ENCODE peak calls at places on chromosomes 16 and 17, in seven cellular contexts. R is effector memory CD4-positive, alpha-beta T cell; Y is IMR-90; I is aorta; L is adrenal gland; K is CD4-positive, alpha-beta memory T cell; M is heart left ventricle. J is an unnamed sample. For H3K9me3, the result is how much of the 10 kb centered on the place peaks cover.

GRCh38 chr17:4715071-4715749 is 4.8 kb downstream of the ARRB2 start:
- DNase-seq in R (peak), M (no peak), L (no peak), I (peak), Y (no peak), K (peak), J (no peak)

GRCh38 chr16:89922884-89923639 is at the start of gene TUBB3:
- DNase-seq in Y (peak), M (peak), K (no peak), L (peak), R (no peak), I (peak), J (peak)

GRCh38 chr17:50890675-50891516 is 24.7 kb upstream of the TOB1 start:
- DNase-seq in K (no peak), L (no peak), Y (no peak), I (no peak), R (no peak), M (no peak), J (no peak)

GRCh38 chr17:80254396-80255241 is 6.0 kb upstream of the RNF213 start:
- DNase-seq in R (peak), Y (peak), K (peak), I (no peak), M (no peak), L (peak), J (peak)

GRCh38 chr16:2042171-2042570 is 5.5 kb downstream of the NTHL1 start:
- DNase-seq in I (no peak), K (no peak), R (no peak), M (peak), Y (no peak), L (no peak), J (no peak)

GRCh38 chr17:78034429-78035091 is 76.1 kb downstream of the TNRC6C start:
- DNase-seq in Y (peak), R (no peak), I (no peak), M (no peak), K (no peak), L (no peak), J (no peak)

GRCh38 chr16:88522276-88522949 is 47.8 kb upstream of the ZC3H18 start:
- DNase-seq in Y (no peak), R (no peak), L (no peak), I (no peak), M (no peak), K (no peak), J (peak)

GRCh38 chr17:19650826-19651225 is 2.3 kb downstream of the ALDH3A2 start:
- DNase-seq in K (no peak), L (no peak), I (no peak), R (no peak), Y (peak), M (no peak), J (no peak)

GRCh38 chr16:80804061-80804450 is 342 bp downstream of the CDYL2 start:
- DNase-seq in I (peak), M (no peak), K (peak), L (peak), Y (peak), R (peak), J (peak)

GRCh38 chr16:12434567-12434966 is 369.1 kb downstream of the CPPED1 start:
- DNase-seq in Y (no peak), L (no peak), M (no peak), R (no peak), I (no peak), K (no peak), J (no peak)

GRCh38 chr16:72856797-72857196 is 191.1 kb downstream of the ZFHX3 start:
- DNase-seq in I (no peak), M (no peak), K (no peak), L (no peak), Y (no peak), R (no peak), J (no peak)

GRCh38 chr17:42743595-42744282 is 1.1 kb downstream of the EZH1 start:
- DNase-seq in M (no peak), L (no peak), Y (no peak), K (no peak), R (no peak), I (no peak), J (no peak)

GRCh38 chr17:38559025-38559879 is 46.5 kb downstream of the SRCIN1 start:
- DNase-seq in I (peak), R (peak), K (peak), M (peak), L (peak), Y (peak), J (peak)

GRCh38 chr16:55240933-55241332 is 83.1 kb upstream of the IRX6 start:
- DNase-seq in M (no peak), Y (no peak), R (no peak), I (no peak), K (no peak), L (no peak), J (no peak)

GRCh38 chr17:44502598-44503079 is 567 bp downstream of the GPATCH8 start:
- DNase-seq in K (no peak), M (peak), R (no peak), I (no peak), L (peak), Y (peak), J (peak)

GRCh38 chr17:45895304-45895968 is 1.1 kb downstream of the MAPT start:
- DNase-seq in R (peak), K (peak), I (peak), Y (no peak), L (peak), M (peak), J (no peak)

GRCh38 chr16:23504076-23504452 is 6.2 kb downstream of the GGA2 start:
- DNase-seq in R (no peak), K (no peak), M (peak), I (no peak), Y (peak), L (no peak), J (no peak)

GRCh38 chr17:29238133-29238850 is 8.4 kb upstream of the CRYBA1 start:
- DNase-seq in I (no peak), K (no peak), L (peak), R (no peak), Y (peak), M (no peak), J (no peak)

GRCh38 chr16:8541868-8542267 is 48.4 kb downstream of the TMEM114 start:
- DNase-seq in M (no peak), L (no peak), Y (no peak), R (no peak), I (no peak), K (no peak), J (no peak)

GRCh38 chr16:7505495-7505894 is 172.8 kb downstream of the RBFOX1 start:
- DNase-seq in K (no peak), I (no peak), R (no peak), L (no peak), M (no peak), Y (no peak), J (no peak)

GRCh38 chr17:77803726-77804125 is 154.8 kb upstream of the TNRC6C start:
- DNase-seq in K (no peak), L (no peak), R (no peak), M (no peak), Y (no peak), I (peak), J (no peak)

GRCh38 chr17:8226536-8227237 is 16.3 kb upstream of the AURKB start:
- DNase-seq in Y (peak), K (no peak), R (no peak), L (peak), M (peak), I (peak), J (peak)

GRCh38 chr16:3282103-3282746 is 1.1 kb upstream of the ZNF263 start:
- DNase-seq in M (no peak), L (no peak), K (no peak), Y (peak), I (no peak), R (no peak), J (no peak)

GRCh38 chr17:17693253-17693954 is 12.1 kb downstream of the RAI1 start:
- DNase-seq in L (peak), M (peak), I (peak), K (no peak), Y (no peak), R (no peak), J (peak)

GRCh38 chr16:66036775-66037715 is 329.4 kb upstream of the CDH5 start:
- DNase-seq in K (no peak), R (no peak), I (no peak), M (no peak), Y (no peak), L (peak), J (no peak)

GRCh38 chr16:68116256-68116853 is 31.2 kb downstream of the NFATC3 start:
- DNase-seq in M (no peak), R (no peak), I (no peak), K (peak), L (no peak), Y (peak), J (no peak)

DNA sequence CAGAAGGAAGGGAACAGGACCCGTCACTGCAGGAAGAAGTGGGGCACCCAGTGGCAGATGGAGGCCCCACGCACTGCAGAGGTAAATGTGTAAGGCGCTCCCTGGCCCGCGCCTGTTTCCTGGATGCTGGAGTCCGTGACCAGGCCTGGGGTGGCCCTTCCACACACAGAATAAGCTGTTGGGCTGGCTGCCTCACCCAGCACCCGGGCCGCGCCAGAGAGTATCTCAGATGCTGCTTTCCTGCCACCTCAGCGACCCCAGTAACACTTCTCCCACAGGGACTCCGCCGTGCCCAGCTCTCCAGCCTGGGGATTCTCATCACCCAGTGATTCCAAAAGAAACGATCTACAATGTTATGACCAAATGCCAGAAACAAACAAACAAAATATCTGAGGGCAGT is 1993.1 kb downstream of the TP53TG3F start:
- DNase-seq in L (no peak), I (no peak), Y (no peak), R (no peak), K (no peak), M (no peak), J (no peak)
- H3K9me3 ChIP-seq in L (under half), I (under half), Y (under half), R (under half), K (under half), M (under half), J (under half)

GRCh38 chr17:59026176-59026939 is 80.3 kb downstream of the TRIM37 start:
- DNase-seq in L (no peak), M (no peak), Y (no peak), K (no peak), I (no peak), R (no peak), J (no peak)
- H3K27ac ChIP-seq in L (no peak), M (no peak), Y (no peak), K (no peak), I (no peak), R (no peak), J (no peak)

GRCh38 chr16:9957002-9957401 is 225.2 kb downstream of the GRIN2A start:
- DNase-seq in R (no peak), Y (no peak), K (no peak), L (no peak), M (no peak), I (no peak), J (no peak)
- H3K9me3 ChIP-seq in R (under half), Y (under half), K (under half), L (under half), M (under half), I (under half), J (under half)

GRCh38 chr17:41695954-41696720 is 7.5 kb downstream of the EIF1 start:
- DNase-seq in Y (peak), I (no peak), L (no peak), K (peak), M (peak), R (peak), J (no peak)
- H3K27ac ChIP-seq in Y (no peak), I (no peak), L (no peak), K (no peak), M (no peak), R (no peak), J (no peak)

GRCh38 chr17:70040336-70040735 is 34.7 kb upstream of the KCNJ16 start:
- DNase-seq in I (no peak), M (no peak), R (no peak), Y (peak), L (no peak), K (no peak), J (no peak)
- H3K9me3 ChIP-seq in I (under half), M (under half), R (under half), Y (under half), L (under half), K (under half), J (under half)

GRCh38 chr17:81552244-81553017 is at the start of gene FAAP100:
- DNase-seq in Y (peak), M (peak), L (peak), I (peak), K (peak), R (peak), J (peak)

GRCh38 chr17:81550830-81551457 is 1.2 kb downstream of the FAAP100 start:
- DNase-seq in R (no peak), I (no peak), Y (no peak), L (no peak), K (no peak), M (peak), J (no peak)

GRCh38 chr17:81550285-81550684 is 1.9 kb downstream of the FAAP100 start:
- DNase-seq in K (no peak), L (no peak), I (no peak), Y (no peak), R (no peak), M (no peak), J (peak)

GRCh38 chr17:81553018-81553615 is 964 bp upstream of the FAAP100 start:
- DNase-seq in K (peak), M (peak), L (peak), I (peak), Y (peak), R (peak), J (no peak)

DNA sequence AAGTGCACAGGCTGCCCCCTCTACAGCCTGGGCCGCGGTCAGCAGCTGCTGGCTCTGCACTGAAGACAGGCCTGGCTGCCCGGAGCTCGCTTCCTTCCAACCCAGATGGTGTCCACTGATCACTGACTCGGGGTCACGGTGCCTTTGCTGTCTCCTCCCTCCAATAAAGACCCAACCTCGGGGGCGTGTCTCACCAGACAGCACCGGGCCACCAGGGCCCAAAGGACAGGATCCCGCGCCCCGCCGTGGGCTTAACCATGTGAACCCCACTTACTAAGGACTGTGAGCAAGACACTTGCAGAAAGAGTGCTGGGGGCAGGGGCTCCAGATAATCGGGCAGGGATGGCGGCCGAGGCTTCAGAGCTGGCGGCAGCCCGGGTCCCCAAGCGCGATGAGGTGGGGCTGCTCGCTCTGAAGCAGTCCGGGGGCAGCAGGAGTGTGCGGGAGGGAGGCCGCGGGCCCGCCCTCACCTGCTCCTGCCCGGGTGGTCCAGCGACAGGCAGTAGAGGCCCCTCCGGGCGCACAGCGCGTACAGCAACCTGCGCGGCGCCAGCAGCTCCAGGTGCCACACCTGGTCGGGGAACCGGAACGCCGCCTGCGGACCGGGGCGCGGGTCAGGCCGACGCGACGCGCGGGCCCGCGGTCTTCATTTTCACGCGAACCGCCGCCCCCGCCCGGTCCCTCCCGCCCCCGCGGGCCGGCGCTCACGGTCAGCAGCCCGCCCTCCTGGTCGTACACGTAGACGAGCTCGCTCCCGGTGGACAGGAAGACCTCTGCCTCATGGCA is 502 bp downstream of the FAAP100 start:
- DNase-seq in Y (peak), K (no peak), L (peak), I (no peak), R (no peak), M (peak), J (peak)
- H3K27ac ChIP-seq in Y (peak), K (peak), L (no peak), I (no peak), R (peak), M (peak), J (peak)

DNA sequence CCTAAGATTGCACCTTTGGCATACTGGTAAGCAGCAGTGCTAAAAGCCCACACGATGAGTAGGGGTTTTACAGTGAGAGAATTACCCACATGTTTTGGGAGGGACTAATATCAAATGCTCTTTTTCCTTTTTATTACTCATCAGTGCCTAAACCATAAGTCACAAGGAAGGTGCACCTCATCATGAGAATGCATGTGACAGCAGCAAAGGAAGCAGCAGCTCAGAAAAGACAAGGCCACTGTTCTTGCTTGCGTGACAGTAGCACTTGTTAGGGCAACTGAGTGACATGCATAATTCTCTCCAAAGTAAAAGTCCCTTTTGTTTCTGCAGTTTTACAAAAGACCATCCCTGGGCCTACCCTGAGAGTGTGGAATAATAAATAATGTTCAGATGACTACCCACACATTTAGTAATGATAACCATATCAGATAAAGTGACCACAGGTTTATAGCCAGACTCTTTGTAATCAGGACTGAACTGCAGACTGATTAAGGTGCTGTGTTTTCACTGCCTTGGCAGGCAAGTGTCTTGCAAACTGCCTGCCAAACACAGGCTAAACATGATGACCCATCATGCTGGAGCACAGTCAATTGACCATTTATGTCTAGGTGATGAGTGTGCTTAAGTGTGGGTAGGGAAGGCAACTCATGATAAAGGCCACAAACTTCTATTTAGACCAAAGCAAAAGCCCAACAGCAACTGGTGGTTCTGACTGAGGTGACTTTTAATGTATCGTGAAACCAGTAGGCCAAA is 1751.4 kb downstream of the TP53TG3F start:
- DNase-seq in M (no peak), I (no peak), Y (no peak), K (no peak), L (no peak), R (no peak), J (no peak)
- H3K9me3 ChIP-seq in M (under half), I (under half), Y (under half), K (under half), L (under half), R (under half), J (under half)

DNA sequence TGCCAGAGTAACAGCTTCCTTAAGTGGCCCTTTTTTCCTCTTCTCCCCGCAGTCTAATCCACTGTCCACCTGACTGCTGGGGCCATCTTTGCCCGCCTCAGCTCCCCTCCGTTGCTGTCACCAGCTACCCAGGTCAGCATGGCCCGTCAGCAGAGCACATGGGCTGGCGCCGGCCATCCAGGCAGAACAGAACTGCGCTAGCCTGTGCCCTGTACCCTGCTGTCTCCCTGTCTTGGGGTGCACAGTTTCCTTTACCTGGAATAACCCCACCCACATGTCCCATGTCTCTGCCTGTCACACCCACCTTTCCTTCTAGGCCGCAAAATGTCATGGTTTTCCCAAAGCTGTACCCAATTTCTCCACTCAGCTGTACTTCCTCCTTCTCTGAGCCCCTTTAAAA is 55.7 kb downstream of the GNAO1 start:
- DNase-seq in M (no peak), K (no peak), L (no peak), R (no peak), Y (no peak), I (no peak), J (no peak)
- H3K27ac ChIP-seq in M (no peak), K (no peak), L (no peak), R (no peak), Y (no peak), I (no peak), J (no peak)

J was measured in pancreas.